ENCODE peak calls at places on chromosome 18, in nine cellular contexts. One of them, this sample, is unnamed.
A peak's percentile ranks its signal among the peaks of the same experiment; 100 is the strongest.

GRCh38 chr18:22169011-22169888 is at the start of gene GATA6:
- DNase-seq in breast epithelium: no peak
- DNase-seq in heart left ventricle: peak; percentile 90
- DNase-seq in body of pancreas: peak; percentile 98
- DNase-seq in testis: peak; percentile 92
- DNase-seq in endothelial cell of umbilical vein: peak; percentile 95
- DNase-seq in HCT116: peak; percentile 85
- DNase-seq in spleen: peak; percentile 84
- DNase-seq in uterus: peak; percentile 93
- DNase-seq in this sample: peak; percentile 85

GRCh38 chr18:76656925-76657324 is 161.9 kb upstream of the ZNF516 start:
- DNase-seq in HCT116: no peak
- DNase-seq in heart left ventricle: no peak
- DNase-seq in body of pancreas: no peak
- DNase-seq in spleen: no peak
- DNase-seq in endothelial cell of umbilical vein: no peak
- DNase-seq in uterus: no peak
- DNase-seq in breast epithelium: no peak
- DNase-seq in testis: no peak
- DNase-seq in this sample: no peak

GRCh38 chr18:79246309-79247108 is 149.2 kb upstream of the NFATC1 start:
- DNase-seq in testis: peak; percentile 82
- DNase-seq in heart left ventricle: peak; percentile 58
- DNase-seq in breast epithelium: peak; percentile 64
- DNase-seq in HCT116: peak; percentile 83
- DNase-seq in spleen: peak; percentile 90
- DNase-seq in body of pancreas: peak; percentile 61
- DNase-seq in uterus: peak; percentile 61
- DNase-seq in endothelial cell of umbilical vein: peak; percentile 88
- DNase-seq in this sample: peak; percentile 7

GRCh38 chr18:10397004-10397403 is 57.4 kb upstream of the APCDD1 start:
- DNase-seq in heart left ventricle: no peak
- DNase-seq in endothelial cell of umbilical vein: no peak
- DNase-seq in spleen: no peak
- DNase-seq in testis: no peak
- DNase-seq in HCT116: no peak
- DNase-seq in body of pancreas: no peak
- DNase-seq in uterus: no peak
- DNase-seq in breast epithelium: no peak
- DNase-seq in this sample: no peak

GRCh38 chr18:50125456-50125855 is 69.5 kb downstream of the MYO5B start:
- DNase-seq in breast epithelium: no peak
- DNase-seq in uterus: no peak
- DNase-seq in heart left ventricle: no peak
- DNase-seq in spleen: no peak
- DNase-seq in endothelial cell of umbilical vein: no peak
- DNase-seq in HCT116: no peak
- DNase-seq in testis: no peak
- DNase-seq in body of pancreas: no peak
- DNase-seq in this sample: no peak

GRCh38 chr18:36889316-36889715 is 60.4 kb downstream of the KIAA1328 start:
- DNase-seq in body of pancreas: no peak
- DNase-seq in heart left ventricle: no peak
- DNase-seq in testis: no peak
- DNase-seq in breast epithelium: no peak
- DNase-seq in HCT116: no peak
- DNase-seq in spleen: no peak
- DNase-seq in endothelial cell of umbilical vein: peak; percentile 78
- DNase-seq in uterus: no peak
- DNase-seq in this sample: no peak

GRCh38 chr18:49628119-49628518 is 66.3 kb downstream of the LIPG start:
- DNase-seq in breast epithelium: no peak
- DNase-seq in heart left ventricle: no peak
- DNase-seq in HCT116: no peak
- DNase-seq in endothelial cell of umbilical vein: no peak
- DNase-seq in spleen: no peak
- DNase-seq in body of pancreas: no peak
- DNase-seq in uterus: no peak
- DNase-seq in testis: no peak
- DNase-seq in this sample: peak; percentile 12

GRCh38 chr18:6785001-6785400 is 55.5 kb downstream of the ARHGAP28 start:
- DNase-seq in body of pancreas: no peak
- DNase-seq in HCT116: no peak
- DNase-seq in heart left ventricle: no peak
- DNase-seq in breast epithelium: no peak
- DNase-seq in testis: no peak
- DNase-seq in endothelial cell of umbilical vein: no peak
- DNase-seq in uterus: no peak
- DNase-seq in spleen: no peak
- DNase-seq in this sample: no peak

GRCh38 chr18:22933958-22934423 is 863 bp downstream of the RBBP8 start:
- DNase-seq in testis: no peak
- DNase-seq in HCT116: no peak
- DNase-seq in breast epithelium: no peak
- DNase-seq in endothelial cell of umbilical vein: no peak
- DNase-seq in uterus: no peak
- DNase-seq in heart left ventricle: no peak
- DNase-seq in body of pancreas: no peak
- DNase-seq in spleen: no peak
- DNase-seq in this sample: no peak

GRCh38 chr18:68034293-68034692 is 517.8 kb upstream of the DSEL start:
- DNase-seq in uterus: no peak
- DNase-seq in body of pancreas: no peak
- DNase-seq in spleen: no peak
- DNase-seq in endothelial cell of umbilical vein: no peak
- DNase-seq in heart left ventricle: no peak
- DNase-seq in breast epithelium: no peak
- DNase-seq in HCT116: no peak
- DNase-seq in testis: no peak
- DNase-seq in this sample: no peak

GRCh38 chr18:8507361-8507760 is 101.9 kb upstream of the RAB12 start:
- DNase-seq in endothelial cell of umbilical vein: peak; percentile 11
- DNase-seq in heart left ventricle: no peak
- DNase-seq in testis: no peak
- DNase-seq in uterus: no peak
- DNase-seq in spleen: no peak
- DNase-seq in HCT116: peak; percentile 3
- DNase-seq in body of pancreas: no peak
- DNase-seq in breast epithelium: no peak
- DNase-seq in this sample: no peak

GRCh38 chr18:28789460-28789859 is 612.5 kb upstream of the CDH2 start:
- DNase-seq in body of pancreas: no peak
- DNase-seq in spleen: no peak
- DNase-seq in testis: no peak
- DNase-seq in endothelial cell of umbilical vein: no peak
- DNase-seq in heart left ventricle: no peak
- DNase-seq in uterus: no peak
- DNase-seq in HCT116: no peak
- DNase-seq in breast epithelium: no peak
- DNase-seq in this sample: no peak

GRCh38 chr18:44552706-44553105 is 128.0 kb upstream of the SETBP1 start:
- DNase-seq in spleen: no peak
- DNase-seq in testis: no peak
- DNase-seq in endothelial cell of umbilical vein: no peak
- DNase-seq in HCT116: no peak
- DNase-seq in heart left ventricle: no peak
- DNase-seq in body of pancreas: no peak
- DNase-seq in uterus: no peak
- DNase-seq in breast epithelium: no peak
- DNase-seq in this sample: no peak

GRCh38 chr18:12944724-12945123 is 3.1 kb upstream of the SEH1L start:
- DNase-seq in uterus: peak; percentile 27
- DNase-seq in testis: peak; percentile 60
- DNase-seq in body of pancreas: peak; percentile 94
- DNase-seq in breast epithelium: peak; percentile 60
- DNase-seq in heart left ventricle: peak; percentile 35
- DNase-seq in spleen: no peak
- DNase-seq in HCT116: no peak
- DNase-seq in endothelial cell of umbilical vein: no peak
- DNase-seq in this sample: peak; percentile 12

GRCh38 chr18:22827216-22827615 is 105.9 kb upstream of the RBBP8 start:
- DNase-seq in testis: no peak
- DNase-seq in breast epithelium: no peak
- DNase-seq in spleen: no peak
- DNase-seq in endothelial cell of umbilical vein: no peak
- DNase-seq in HCT116: no peak
- DNase-seq in heart left ventricle: no peak
- DNase-seq in uterus: no peak
- DNase-seq in body of pancreas: no peak
- DNase-seq in this sample: no peak

GRCh38 chr18:75378674-75379315 is 48.7 kb downstream of the SMIM21 start:
- DNase-seq in body of pancreas: no peak
- DNase-seq in breast epithelium: no peak
- DNase-seq in testis: no peak
- DNase-seq in spleen: no peak
- DNase-seq in heart left ventricle: no peak
- DNase-seq in endothelial cell of umbilical vein: no peak
- DNase-seq in HCT116: no peak
- DNase-seq in uterus: no peak
- DNase-seq in this sample: no peak

GRCh38 chr18:48387300-48387699 is 21.9 kb downstream of the ZBTB7C start:
- DNase-seq in testis: no peak
- DNase-seq in uterus: no peak
- DNase-seq in breast epithelium: no peak
- DNase-seq in endothelial cell of umbilical vein: no peak
- DNase-seq in spleen: no peak
- DNase-seq in heart left ventricle: no peak
- DNase-seq in body of pancreas: no peak
- DNase-seq in HCT116: no peak
- DNase-seq in this sample: no peak

GRCh38 chr18:44826418-44827259 is 146.0 kb downstream of the SETBP1 start:
- DNase-seq in HCT116: no peak
- DNase-seq in spleen: no peak
- DNase-seq in endothelial cell of umbilical vein: peak; percentile 91
- DNase-seq in testis: peak; percentile 93
- DNase-seq in breast epithelium: peak; percentile 70
- DNase-seq in uterus: peak; percentile 78
- DNase-seq in heart left ventricle: peak; percentile 79
- DNase-seq in body of pancreas: peak; percentile 89
- DNase-seq in this sample: no peak

GRCh38 chr18:2139676-2140075 is 431.6 kb downstream of the METTL4 start:
- DNase-seq in body of pancreas: no peak
- DNase-seq in breast epithelium: no peak
- DNase-seq in endothelial cell of umbilical vein: no peak
- DNase-seq in heart left ventricle: no peak
- DNase-seq in HCT116: no peak
- DNase-seq in testis: no peak
- DNase-seq in uterus: no peak
- DNase-seq in spleen: no peak
- DNase-seq in this sample: peak; percentile 11

GRCh38 chr18:24083550-24083949 is 55.3 kb upstream of the CABYR start:
- DNase-seq in spleen: no peak
- DNase-seq in heart left ventricle: no peak
- DNase-seq in HCT116: no peak
- DNase-seq in testis: no peak
- DNase-seq in endothelial cell of umbilical vein: no peak
- DNase-seq in uterus: no peak
- DNase-seq in breast epithelium: no peak
- DNase-seq in body of pancreas: no peak
- DNase-seq in this sample: no peak

GRCh38 chr18:79528846-79529245 is 133.1 kb downstream of the NFATC1 start:
- DNase-seq in HCT116: peak; percentile 21
- DNase-seq in breast epithelium: no peak
- DNase-seq in testis: peak; percentile 83
- DNase-seq in uterus: peak; percentile 70
- DNase-seq in endothelial cell of umbilical vein: peak; percentile 80
- DNase-seq in spleen: peak; percentile 82
- DNase-seq in heart left ventricle: peak; percentile 70
- DNase-seq in body of pancreas: peak; percentile 58
- DNase-seq in this sample: peak; percentile 25

GRCh38 chr18:79510046-79510685 is 114.4 kb downstream of the NFATC1 start:
- DNase-seq in body of pancreas: no peak
- DNase-seq in endothelial cell of umbilical vein: no peak
- DNase-seq in HCT116: no peak
- DNase-seq in heart left ventricle: peak; percentile 16
- DNase-seq in spleen: peak; percentile 33
- DNase-seq in uterus: peak; percentile 5
- DNase-seq in testis: no peak
- DNase-seq in breast epithelium: peak; percentile 43
- DNase-seq in this sample: no peak

GRCh38 chr18:47932603-47933002 is 2.1 kb upstream of the SMAD2 start:
- DNase-seq in breast epithelium: no peak
- DNase-seq in endothelial cell of umbilical vein: no peak
- DNase-seq in uterus: no peak
- DNase-seq in heart left ventricle: no peak
- DNase-seq in spleen: no peak
- DNase-seq in testis: peak; percentile 26
- DNase-seq in body of pancreas: peak; percentile 16
- DNase-seq in HCT116: no peak
- DNase-seq in this sample: no peak

GRCh38 chr18:59149007-59149406 is 9.3 kb downstream of the SEC11C start:
- DNase-seq in HCT116: no peak
- DNase-seq in uterus: no peak
- DNase-seq in breast epithelium: no peak
- DNase-seq in heart left ventricle: no peak
- DNase-seq in testis: no peak
- DNase-seq in spleen: no peak
- DNase-seq in endothelial cell of umbilical vein: no peak
- DNase-seq in body of pancreas: no peak
- DNase-seq in this sample: no peak
- TF ChIP-seq POLR2A in HCT116: no peak
- TF ChIP-seq POLR2A in uterus: no peak
- TF ChIP-seq POLR2A in breast epithelium: no peak
- TF ChIP-seq POLR2A in heart left ventricle: no peak
- TF ChIP-seq POLR2A in testis: no peak
- TF ChIP-seq POLR2A in spleen: no peak
- TF ChIP-seq POLR2A in endothelial cell of umbilical vein: no peak
- TF ChIP-seq POLR2A in body of pancreas: no peak
- TF ChIP-seq POLR2A in this sample: no peak

GRCh38 chr18:58310517-58310916 is 266.5 kb downstream of the NEDD4L start:
- DNase-seq in uterus: no peak
- DNase-seq in endothelial cell of umbilical vein: no peak
- DNase-seq in spleen: peak; percentile 44
- DNase-seq in breast epithelium: no peak
- DNase-seq in testis: no peak
- DNase-seq in HCT116: no peak
- DNase-seq in heart left ventricle: peak; percentile 50
- DNase-seq in body of pancreas: peak; percentile 96
- DNase-seq in this sample: no peak
- TF ChIP-seq POLR2A in uterus: no peak
- TF ChIP-seq POLR2A in endothelial cell of umbilical vein: no peak
- TF ChIP-seq POLR2A in spleen: no peak
- TF ChIP-seq POLR2A in breast epithelium: no peak
- TF ChIP-seq POLR2A in testis: no peak
- TF ChIP-seq POLR2A in HCT116: no peak
- TF ChIP-seq POLR2A in heart left ventricle: no peak
- TF ChIP-seq POLR2A in body of pancreas: peak; percentile 79
- TF ChIP-seq POLR2A in this sample: no peak

GRCh38 chr18:31101148-31102019 is 837 bp downstream of the DSC2 start:
- DNase-seq in testis: peak; percentile 67
- DNase-seq in uterus: peak; percentile 23
- DNase-seq in spleen: peak; percentile 91
- DNase-seq in body of pancreas: peak; percentile 92
- DNase-seq in breast epithelium: peak; percentile 61
- DNase-seq in HCT116: no peak
- DNase-seq in endothelial cell of umbilical vein: no peak
- DNase-seq in heart left ventricle: peak; percentile 69
- DNase-seq in this sample: no peak
- TF ChIP-seq POLR2A in testis: no peak
- TF ChIP-seq POLR2A in uterus: no peak
- TF ChIP-seq POLR2A in spleen: no peak
- TF ChIP-seq POLR2A in body of pancreas: peak; percentile 73
- TF ChIP-seq POLR2A in breast epithelium: no peak
- TF ChIP-seq POLR2A in HCT116: no peak
- TF ChIP-seq POLR2A in endothelial cell of umbilical vein: no peak
- TF ChIP-seq POLR2A in heart left ventricle: no peak
- TF ChIP-seq POLR2A in this sample: no peak

GRCh38 chr18:34696681-34697080 is 13.4 kb upstream of the DTNA start:
- DNase-seq in spleen: no peak
- DNase-seq in endothelial cell of umbilical vein: no peak
- DNase-seq in testis: no peak
- DNase-seq in body of pancreas: no peak
- DNase-seq in uterus: no peak
- DNase-seq in HCT116: no peak
- DNase-seq in breast epithelium: no peak
- DNase-seq in heart left ventricle: no peak
- DNase-seq in this sample: no peak
- TF ChIP-seq POLR2A in spleen: no peak
- TF ChIP-seq POLR2A in endothelial cell of umbilical vein: no peak
- TF ChIP-seq POLR2A in testis: no peak
- TF ChIP-seq POLR2A in body of pancreas: no peak
- TF ChIP-seq POLR2A in uterus: no peak
- TF ChIP-seq POLR2A in HCT116: no peak
- TF ChIP-seq POLR2A in breast epithelium: no peak
- TF ChIP-seq POLR2A in heart left ventricle: no peak
- TF ChIP-seq POLR2A in this sample: no peak